ENCODE peak calls at places on chromosome 22, in four cellular contexts. D is CD8-positive, alpha-beta T cell; F is BJ; G is mesenchymal stem cell. B is an unnamed sample.

GRCh38 chr22:43776081-43776670 is 35.9 kb downstream of the EFCAB6 start:
- DNase-seq in D (no peak), F (no peak), G (no peak), B (no peak)

GRCh38 chr22:41821449-41822030 is 11.4 kb upstream of the SREBF2 start:
- DNase-seq in F (no peak), G (no peak), D (no peak), B (no peak)

GRCh38 chr22:44972363-44973083 is 37.3 kb downstream of the PHF21B start:
- DNase-seq in G (no peak), D (no peak), F (no peak), B (no peak)

GRCh38 chr22:20916916-20917810 is at the start of gene CRKL:
- DNase-seq in D (peak; percentile 89), F (peak; percentile 80), G (peak; percentile 97), B (peak; percentile 62)

GRCh38 chr22:44358723-44359440 is 46.1 kb upstream of the SHISAL1 start:
- DNase-seq in F (no peak), D (no peak), G (no peak), B (no peak)

GRCh38 chr22:31530816-31531180 is 34.5 kb downstream of the SFI1 start:
- DNase-seq in F (no peak), D (no peak), G (peak; percentile 23), B (no peak)

GRCh38 chr22:30430933-30431332 is 5.4 kb downstream of the MTFP1 start:
- DNase-seq in G (no peak), F (no peak), D (no peak), B (no peak)

GRCh38 chr22:43820671-43821305 is 8.7 kb upstream of the EFCAB6 start:
- DNase-seq in F (no peak), D (no peak), G (no peak), B (no peak)

GRCh38 chr22:19109198-19110063 is 12.8 kb downstream of the DGCR2 start:
- DNase-seq in D (peak; percentile 18), F (no peak), G (peak; percentile 74), B (no peak)

GRCh38 chr22:21916309-21916918 is 36.2 kb downstream of the PPM1F start:
- DNase-seq in D (no peak), G (no peak), F (no peak), B (no peak)

GRCh38 chr22:21942939-21943338 is 9.7 kb downstream of the PPM1F start:
- DNase-seq in G (no peak), D (no peak), F (no peak), B (no peak)

GRCh38 chr22:31843526-31843925 is 89.7 kb downstream of the DEPDC5 start:
- DNase-seq in G (no peak), F (no peak), D (no peak), B (no peak)

GRCh38 chr22:25143161-25144076 is 56.2 kb upstream of the CRYBB3 start:
- DNase-seq in G (no peak), D (no peak), F (no peak), B (no peak)

GRCh38 chr22:19871845-19872778 is 17.4 kb upstream of the GNB1L start:
- DNase-seq in D (no peak), F (no peak), G (no peak), B (no peak)

GRCh38 chr22:30079952-30080533 is at the start of gene HORMAD2:
- DNase-seq in F (no peak), G (peak; percentile 32), D (no peak), B (peak; percentile 22)

GRCh38 chr22:33000342-33001280 is 57.6 kb downstream of the SYN3 start:
- DNase-seq in F (no peak), D (no peak), G (peak; percentile 56), B (no peak)

GRCh38 chr22:34841321-34841901 is 224.5 kb upstream of the ISX start:
- DNase-seq in G (no peak), D (no peak), F (no peak), B (no peak)

GRCh38 chr22:44192098-44192810 is 11.5 kb downstream of the PARVG start:
- DNase-seq in F (no peak), G (no peak), D (no peak), B (no peak)

GRCh38 chr22:45212992-45213751 is 27.5 kb downstream of the KIAA0930 start:
- DNase-seq in D (no peak), G (peak; percentile 88), F (no peak), B (no peak)

GRCh38 chr22:36281726-36282077 is 28.8 kb downstream of the APOL1 start:
- DNase-seq in D (no peak), G (no peak), F (no peak), B (no peak)

GRCh38 chr22:19598054-19598855 is 74.0 kb upstream of the CLDN5 start:
- DNase-seq in G (no peak), F (no peak), D (no peak), B (no peak)

GRCh38 chr22:43505423-43505822 is 93.6 kb downstream of the MPPED1 start:
- DNase-seq in F (no peak), D (no peak), G (no peak), B (no peak)

GRCh38 chr22:23242473-23243001 is 62.2 kb downstream of the BCR start:
- DNase-seq in F (no peak), D (no peak), G (peak; percentile 52), B (no peak)

GRCh38 chr22:33036881-33037280 is 21.3 kb downstream of the SYN3 start:
- DNase-seq in G (no peak), D (no peak), F (no peak), B (no peak)

GRCh38 chr22:29803190-29803589 is 34.9 kb downstream of the ASCC2 start:
- DNase-seq in F (no peak), D (no peak), G (no peak), B (no peak)

GRCh38 chr22:29030618-29031235 is 30.9 kb downstream of the C22orf31 start:
- DNase-seq in F (no peak), D (no peak), G (peak; percentile 85), B (peak; percentile 49)

GRCh38 chr22:20520093-20520511 is 12.7 kb downstream of the MED15 start:
- DNase-seq in D (no peak), F (no peak), G (peak; percentile 85), B (no peak)

GRCh38 chr22:35894937-35895708 is 133.5 kb downstream of the RBFOX2 start:
- DNase-seq in D (no peak), F (peak; percentile 60), G (peak; percentile 85), B (no peak)

GRCh38 chr22:24975813-24976341 is 23.4 kb downstream of the KIAA1671 start:
- DNase-seq in G (peak; percentile 56), D (no peak), F (no peak), B (no peak)

GRCh38 chr22:44523981-44524759 is 26.1 kb upstream of the RTL6 start:
- DNase-seq in G (peak; percentile 99), F (peak; percentile 87), D (no peak), B (peak; percentile 18)

GRCh38 chr22:22074634-22075381 is 92.2 kb upstream of the TOP3B start:
- DNase-seq in D (no peak), G (no peak), F (no peak), B (peak; percentile 39)

GRCh38 chr22:19522190-19522880 is 1.9 kb downstream of the CLDN5 start:
- DNase-seq in D (no peak), F (no peak), G (no peak), B (no peak)

GRCh38 chr22:44438056-44438455 is 60.0 kb downstream of the RTL6 start:
- DNase-seq in D (no peak), G (no peak), F (no peak), B (no peak)

GRCh38 chr22:42938449-42938848 is 76.5 kb downstream of the PACSIN2 start:
- DNase-seq in G (no peak), F (no peak), D (no peak), B (no peak)

GRCh38 chr22:22043296-22044078 is 60.9 kb upstream of the TOP3B start:
- DNase-seq in G (no peak), F (no peak), D (no peak), B (no peak)

DNA sequence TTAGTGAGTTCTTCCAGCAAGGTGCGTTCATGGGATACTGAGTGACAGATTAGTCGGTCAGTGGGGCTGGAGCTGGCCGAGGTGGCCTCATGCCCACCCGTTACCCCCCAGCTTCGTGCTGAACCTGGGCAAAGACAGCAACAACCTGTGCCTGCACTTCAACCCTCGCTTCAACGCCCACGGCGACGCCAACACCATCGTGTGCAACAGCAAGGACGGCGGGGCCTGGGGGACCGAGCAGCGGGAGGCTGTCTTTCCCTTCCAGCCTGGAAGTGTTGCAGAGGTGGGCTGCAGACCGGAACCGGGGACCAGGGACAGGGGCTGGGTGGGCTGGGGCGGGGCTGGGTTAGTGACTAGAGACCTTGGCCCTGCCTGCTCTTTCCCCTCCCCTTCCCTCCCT is 2.9 kb downstream of the LGALS1 start:
- DNase-seq in G (no peak), D (no peak), F (no peak), B (no peak)
- H3K4me3 ChIP-seq in G (peak overlapping the region; percentile 12), D (no peak overlapping the region), F (peak overlapping the region; percentile 93), B (peak overlapping the region; percentile 75)

GRCh38 chr22:46460835-46461234 is 76.6 kb downstream of the CELSR1 start:
- DNase-seq in D (no peak), F (no peak), G (no peak), B (no peak)
- H3K4me3 ChIP-seq in D (no peak overlapping the region), F (no peak overlapping the region), G (no peak overlapping the region), B (no peak overlapping the region)

DNA sequence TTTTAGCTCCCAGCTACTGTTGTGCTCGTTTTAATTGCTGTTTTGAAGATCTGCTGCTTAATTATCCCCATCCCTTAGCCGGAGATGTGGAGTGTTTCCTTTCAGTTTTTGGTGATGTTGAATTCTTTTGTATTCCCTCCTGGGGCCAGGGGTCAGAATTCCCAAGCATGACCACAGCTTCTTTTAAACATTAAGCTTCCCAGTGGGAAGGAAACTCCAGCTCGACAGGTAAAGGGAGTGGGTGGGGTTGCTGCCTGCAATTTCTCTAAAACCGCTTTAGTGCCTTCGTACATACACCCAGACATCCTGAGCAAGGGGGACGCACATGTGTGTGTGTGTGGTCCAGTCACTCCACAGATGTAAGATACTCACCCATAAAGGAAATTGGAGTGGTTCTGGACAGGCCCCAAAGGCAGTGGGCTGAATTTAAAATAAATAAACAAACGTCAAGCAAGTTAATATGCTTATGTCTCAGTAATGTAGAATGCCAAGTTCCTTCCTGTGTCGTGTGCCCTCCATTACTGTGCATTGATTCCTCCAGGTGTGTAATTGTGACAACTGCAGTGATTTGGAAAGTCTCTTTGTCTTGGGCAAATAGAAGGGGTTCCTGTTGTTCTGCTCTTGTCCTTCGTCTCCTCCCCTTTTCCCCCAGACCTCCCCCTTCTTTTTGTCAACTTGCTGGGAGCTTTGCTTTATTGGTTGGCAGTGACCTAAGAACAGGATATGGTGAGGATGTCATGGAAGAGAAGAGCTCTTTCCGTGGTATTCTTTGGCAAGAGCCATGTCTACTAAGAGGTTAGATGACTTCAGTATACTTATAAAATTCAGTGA is 19.2 kb upstream of the ADSL start:
- DNase-seq in D (no peak), G (peak; percentile 41), F (no peak), B (no peak)
- H3K4me3 ChIP-seq in D (peak overlapping the region; percentile 3), G (no peak overlapping the region), F (no peak overlapping the region), B (no peak overlapping the region)

GRCh38 chr22:46260038-46260437 is 3.1 kb downstream of the PKDREJ start:
- DNase-seq in G (no peak), F (no peak), D (no peak), B (no peak)

GRCh38 chr22:46262449-46263207 is 515 bp downstream of the PKDREJ start:
- DNase-seq in G (peak; percentile 31), F (no peak), D (no peak), B (no peak)

GRCh38 chr22:46267431-46268279 is at the start of gene TTC38:
- DNase-seq in D (peak; percentile 13), F (peak; percentile 12), G (peak; percentile 87), B (no peak)

GRCh38 chr22:46259374-46259773 is 3.8 kb downstream of the PKDREJ start:
- DNase-seq in G (no peak), F (no peak), D (no peak), B (no peak)

DNA sequence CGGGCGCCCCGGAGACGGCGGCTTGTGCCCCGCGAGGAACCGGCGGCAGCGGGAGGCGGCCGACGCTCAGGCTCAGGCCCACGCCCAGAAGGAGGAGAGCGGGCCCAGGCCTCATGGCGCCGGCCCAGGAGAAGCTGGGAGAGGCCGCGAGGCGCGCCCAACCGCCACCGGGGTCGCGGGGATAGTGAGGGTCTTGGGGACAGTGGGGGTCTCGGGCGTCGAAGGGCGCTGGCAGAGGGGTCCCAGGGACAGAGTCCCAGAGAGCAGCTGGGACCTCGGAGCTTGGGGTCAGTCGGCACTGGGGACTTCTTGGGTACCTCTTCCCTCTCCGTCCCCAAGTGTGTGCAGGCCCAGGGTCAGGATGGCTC is at the start of gene PKDREJ:
- DNase-seq in F (no peak), D (no peak), G (no peak), B (no peak)
- H3K4me3 ChIP-seq in F (no peak within 1 kb of the TSS), D (no peak within 1 kb of the TSS), G (peak within 1 kb of the TSS; percentile 47), B (no peak within 1 kb of the TSS)